ENCODE peak calls at places on chromosomes 3 and 15, in five cellular contexts. V is GM23248, Z is tibial artery, H is cardiac muscle cell, Q is IMR-90. J is an unnamed sample.
A peak's percentile ranks its signal among the peaks of the same experiment; 100 is the strongest.

GRCh38 chr15:84023636-84024035 is 211.9 kb upstream of the GOLGA6L4 start:
- DNase-seq in V (peak; percentile 55), Z (no peak), H (peak; percentile 64), Q (peak; percentile 45), J (no peak)

GRCh38 chr3:69130689-69131088 is 8.3 kb upstream of the LMOD3 start:
- DNase-seq in V (no peak), Z (no peak), H (no peak), Q (no peak), J (no peak)

GRCh38 chr3:109559389-109559788 is 222.0 kb upstream of the DPPA4 start:
- DNase-seq in V (no peak), Z (no peak), H (no peak), Q (peak; percentile 3), J (no peak)

GRCh38 chr3:55723653-55724406 is 236.7 kb upstream of the WNT5A start:
- DNase-seq in V (no peak), Z (no peak), H (no peak), Q (no peak), J (no peak)

GRCh38 chr15:50883903-50884302 is 24.6 kb upstream of the AP4E1 start:
- DNase-seq in V (peak; percentile 50), Z (no peak), H (peak; percentile 65), Q (peak; percentile 46), J (peak; percentile 42)

GRCh38 chr3:180970931-180971330 is 18.6 kb downstream of the DNAJC19 start:
- DNase-seq in V (no peak), Z (no peak), H (no peak), Q (no peak), J (no peak)

GRCh38 chr3:12898290-12898979 is 57.1 kb upstream of the RPL32 start:
- DNase-seq in V (no peak), Z (no peak), H (no peak), Q (no peak), J (no peak)

GRCh38 chr15:49624046-49624445 is 3.2 kb downstream of the DTWD1 start:
- DNase-seq in V (peak; percentile 79), Z (no peak), H (peak; percentile 47), Q (peak; percentile 44), J (no peak)

GRCh38 chr3:58173670-58174472 is 36.9 kb downstream of the DNASE1L3 start:
- DNase-seq in V (no peak), Z (peak; percentile 45), H (peak; percentile 24), Q (no peak), J (no peak)

GRCh38 chr3:27614592-27614991 is 107.5 kb downstream of the EOMES start:
- DNase-seq in V (no peak), Z (no peak), H (no peak), Q (no peak), J (no peak)

GRCh38 chr15:39188930-39189329 is 391.9 kb upstream of the THBS1 start:
- DNase-seq in V (peak; percentile 92), Z (no peak), H (peak; percentile 81), Q (peak; percentile 89), J (no peak)

GRCh38 chr3:5016218-5017161 is 37.3 kb downstream of the BHLHE40 start:
- DNase-seq in V (peak; percentile 55), Z (peak; percentile 60), H (peak; percentile 60), Q (peak; percentile 80), J (no peak)

GRCh38 chr3:122936986-122937385 is 90.6 kb downstream of the SEMA5B start:
- DNase-seq in V (no peak), Z (no peak), H (no peak), Q (no peak), J (no peak)

GRCh38 chr3:150083653-150084037 is 113.0 kb upstream of the PFN2 start:
- DNase-seq in V (peak; percentile 75), Z (no peak), H (peak; percentile 60), Q (peak; percentile 83), J (no peak)

GRCh38 chr3:115381573-115381912 is 234.5 kb upstream of the ZBTB20 start:
- DNase-seq in V (peak; percentile 15), Z (no peak), H (peak; percentile 32), Q (no peak), J (no peak)

GRCh38 chr3:111729087-111729846 is 129.8 kb upstream of the PHLDB2 start:
- DNase-seq in V (peak; percentile 80), Z (peak; percentile 61), H (peak; percentile 75), Q (peak; percentile 87), J (no peak)

GRCh38 chr3:70090322-70090913 is 90.9 kb downstream of the SAMMSON start:
- DNase-seq in V (peak; percentile 51), Z (no peak), H (peak; percentile 36), Q (peak; percentile 28), J (no peak)

DNA sequence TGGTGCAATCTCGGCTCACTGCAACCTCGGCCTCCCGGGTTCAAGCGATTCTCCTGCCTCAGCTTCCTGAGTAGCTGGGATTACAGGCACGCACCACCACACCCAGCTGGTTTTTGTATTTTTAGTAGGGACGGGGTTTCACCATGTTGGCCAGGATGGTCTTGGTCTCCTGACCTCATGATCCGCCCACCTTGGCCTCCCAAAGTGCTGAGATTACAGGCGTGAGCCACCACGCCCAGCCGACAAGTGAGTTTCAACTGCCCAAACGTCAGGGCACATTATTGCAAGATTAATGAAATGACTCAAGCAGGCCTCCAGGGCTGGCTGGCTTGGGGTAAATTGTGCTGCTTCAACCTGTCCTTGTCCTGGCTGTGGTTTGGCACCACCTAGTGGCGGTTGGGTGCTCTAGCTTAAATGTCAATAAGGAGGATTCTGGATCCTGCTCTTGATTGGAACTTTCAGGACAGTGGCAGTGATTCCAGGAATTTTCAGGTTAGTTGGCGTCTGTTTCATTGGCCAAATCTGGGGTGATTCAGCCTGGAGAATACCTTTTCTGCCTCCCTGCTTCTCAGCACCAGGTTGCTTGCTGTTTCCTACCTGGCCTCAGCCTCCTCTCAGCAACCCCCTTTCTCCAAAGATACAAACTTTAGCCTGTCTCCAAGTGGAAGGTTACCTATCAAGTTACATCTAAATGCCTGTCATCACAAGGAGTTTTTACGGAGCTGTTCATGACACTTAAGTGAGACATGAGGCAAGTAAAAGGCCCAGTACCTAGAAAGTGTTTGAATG is 32.4 kb upstream of the SACM1L start:
- DNase-seq in V (peak; percentile 95), Z (peak; percentile 95), H (peak; percentile 97), Q (peak; percentile 96), J (peak; percentile 90)
- H3K27ac ChIP-seq in V (peak overlapping the region; percentile 54), Z (peak overlapping the region; percentile 70), H (no peak overlapping the region), Q (no peak overlapping the region), J (peak overlapping the region; percentile 59)

DNA sequence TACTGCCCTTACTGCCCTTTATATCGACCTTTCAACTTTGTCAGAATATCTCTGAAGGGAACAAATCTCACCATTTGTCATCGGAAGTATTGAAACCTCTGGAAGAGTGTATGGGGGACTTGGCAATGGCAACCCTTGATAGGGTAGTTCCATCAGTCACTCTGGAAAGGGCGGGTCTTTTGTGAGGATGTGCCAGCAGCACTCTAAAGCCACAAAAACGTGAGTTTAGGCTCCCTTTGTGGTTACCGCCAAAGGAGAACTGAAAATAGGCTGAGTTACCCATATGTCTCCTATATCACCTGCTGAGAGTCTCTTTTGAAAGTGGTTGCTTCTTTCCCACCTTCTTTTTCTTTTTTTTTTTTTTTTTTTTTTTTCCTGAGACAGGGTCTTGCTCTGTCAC is 296.8 kb upstream of the CHRM5 start:
- DNase-seq in V (no peak), Z (no peak), H (no peak), Q (no peak), J (no peak)
- H3K4me3 ChIP-seq in V (no peak overlapping the region), Z (no peak overlapping the region), H (no peak overlapping the region), Q (no peak overlapping the region), J (no peak overlapping the region)

DNA sequence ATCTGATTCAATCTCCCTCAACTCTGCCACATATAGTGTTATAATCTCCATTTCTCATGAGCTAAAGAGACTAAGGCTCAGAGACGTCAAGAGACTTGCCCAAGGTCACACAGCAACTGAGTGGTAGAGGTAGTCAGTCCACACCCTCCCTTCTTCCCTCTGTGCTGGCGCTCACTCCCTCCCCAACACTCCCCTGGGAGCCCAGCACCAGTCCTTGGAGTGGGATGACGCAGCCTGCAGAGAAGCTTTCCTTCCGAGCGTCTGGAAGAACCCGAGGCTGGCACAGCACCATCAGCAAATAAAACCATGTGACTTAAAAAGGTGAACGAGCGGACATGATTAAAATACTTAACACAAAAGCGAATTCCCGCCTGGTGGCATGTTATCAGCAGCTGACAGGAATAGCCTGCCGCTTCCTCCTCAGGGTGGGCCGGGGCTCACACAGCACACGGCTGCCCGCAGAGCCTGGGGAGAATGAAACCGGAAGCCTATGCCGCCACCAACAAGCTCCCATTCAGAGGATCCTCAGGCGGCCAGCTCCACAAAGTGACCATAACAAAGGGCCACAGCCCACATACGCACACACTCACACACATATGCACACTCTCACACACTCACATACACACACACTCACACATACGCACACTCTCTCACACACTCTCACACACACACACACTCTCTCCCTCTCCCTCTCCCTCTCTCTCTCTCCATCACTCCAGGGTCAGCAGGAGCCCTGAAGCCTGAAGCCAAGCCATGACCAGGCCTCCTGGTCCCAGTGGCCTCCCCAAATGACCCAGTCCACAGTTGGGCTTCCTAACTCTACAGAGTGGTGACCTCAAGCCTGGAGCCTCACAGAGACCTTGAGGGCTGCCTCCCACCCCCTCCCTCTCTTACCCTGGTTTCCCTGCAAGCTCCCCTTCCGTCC is 120.5 kb downstream of the XXYLT1 start:
- DNase-seq in V (peak; percentile 23), Z (peak; percentile 55), H (peak; percentile 93), Q (peak; percentile 81), J (peak; percentile 89)
- H3K4me1 ChIP-seq in V (peaks cover 35% of the 10 kb centered on the region), Z (peaks cover 33% of the 10 kb centered on the region), H (peaks cover 31% of the 10 kb centered on the region), Q (peaks cover 42% of the 10 kb centered on the region), J (peaks cover 82% of the 10 kb centered on the region)

DNA sequence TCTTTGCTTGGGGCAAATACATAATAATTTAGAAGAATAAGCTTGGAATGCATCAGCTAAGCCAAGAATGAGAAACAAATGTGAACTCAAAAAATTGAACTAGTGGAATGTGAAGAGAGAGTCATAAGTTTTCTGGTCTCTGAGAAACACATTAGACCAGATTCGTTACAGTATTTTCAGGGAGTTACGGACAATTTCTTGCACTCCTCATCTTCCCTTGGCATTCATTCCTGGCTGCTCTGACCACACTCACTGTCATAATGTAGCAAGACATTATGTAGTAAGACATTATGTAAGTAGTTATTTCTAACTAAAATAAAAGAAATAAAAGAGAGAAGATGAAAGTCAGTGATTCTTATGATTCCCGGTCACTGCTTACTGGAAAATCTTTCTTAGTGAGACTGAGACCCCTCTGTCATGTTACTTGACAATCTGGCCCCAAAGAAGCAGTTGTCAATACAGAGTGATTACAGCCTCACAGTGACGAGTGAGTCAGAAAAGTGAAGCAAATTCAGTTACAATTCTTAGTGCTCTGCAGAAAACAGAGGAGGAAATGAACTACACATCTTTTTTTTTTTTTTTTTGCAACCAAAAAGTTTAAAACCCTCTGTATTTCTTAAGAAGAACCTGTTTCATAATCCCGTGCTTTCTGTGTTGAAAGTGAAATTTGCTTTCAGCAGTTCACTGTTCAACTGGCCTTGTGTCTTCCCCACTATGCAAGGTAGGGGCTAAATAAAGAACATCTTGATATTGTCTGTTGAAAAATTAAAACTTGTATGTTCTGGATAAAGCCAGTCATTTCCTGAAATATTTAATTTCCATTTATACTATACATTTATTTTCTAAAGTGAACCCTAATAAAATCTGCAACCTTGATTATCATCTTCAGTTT is 1.7 kb downstream of the AQP9 start:
- DNase-seq in V (peak; percentile 79), Z (peak; percentile 24), H (peak; percentile 54), Q (no peak), J (no peak)
- H3K27ac ChIP-seq in V (peak overlapping the region; percentile 47), Z (no peak overlapping the region), H (no peak overlapping the region), Q (no peak overlapping the region), J (peak overlapping the region; percentile 64)

GRCh38 chr3:141413387-141414140 is 45.3 kb downstream of the ZBTB38 start:
- DNase-seq in V (peak; percentile 58), Z (no peak), H (no peak), Q (peak; percentile 50), J (no peak)
- H3K4me3 ChIP-seq in V (no peak overlapping the region), Z (peak overlapping the region; percentile 10), H (no peak overlapping the region), Q (no peak overlapping the region), J (no peak overlapping the region)